ENCODE peak calls at places on chromosomes 16 and 17, in eight cellular contexts. O is NCI-H1694 treated with DMSO at 0.1 percent for 48 hours, J is foreskin fibroblast, I is mucosa of descending colon, Q is AG20443, A is dorsolateral prefrontal cortex, T is colonic mucosa, B is choroid plexus epithelial cell. G is an unnamed sample.

GRCh38 chr17:56809106-56809819 is 24.5 kb downstream of the C17orf67 start:
- DNase-seq in A (peak; percentile 19), Q (no peak), J (no peak), B (no peak), I (no peak), O (peak; percentile 91), T (no peak), G (no peak)

GRCh38 chr16:89096042-89096717 is 2.5 kb downstream of the ACSF3 start:
- DNase-seq in Q (no peak), I (no peak), T (no peak), A (no peak), O (no peak), J (no peak), B (no peak), G (no peak)

GRCh38 chr16:69315486-69316311 is 4.5 kb downstream of the VPS4A start:
- DNase-seq in B (no peak), Q (no peak), J (no peak), I (no peak), O (no peak), A (no peak), T (no peak), G (no peak)

GRCh38 chr16:5581963-5582362 is 484.4 kb upstream of the EEF2KMT start:
- DNase-seq in J (no peak), O (no peak), I (no peak), A (no peak), B (no peak), T (no peak), Q (no peak), G (no peak)

GRCh38 chr17:17681744-17682292 is 560 bp downstream of the RAI1 start:
- DNase-seq in T (peak; percentile 55), J (peak; percentile 68), I (peak; percentile 80), O (no peak), Q (no peak), B (no peak), A (no peak), G (no peak)

GRCh38 chr17:48261297-48261880 is 153.8 kb downstream of the SNX11 start:
- DNase-seq in B (peak; percentile 16), I (no peak), T (peak; percentile 65), O (no peak), Q (peak; percentile 19), A (no peak), J (peak; percentile 22), G (peak; percentile 7)

GRCh38 chr16:53220585-53220984 is 165.8 kb downstream of the CHD9 start:
- DNase-seq in B (peak; percentile 82), J (peak; percentile 45), O (no peak), Q (peak; percentile 22), A (no peak), T (no peak), I (no peak), G (peak; percentile 70)

GRCh38 chr16:89202422-89203215 is 2.3 kb upstream of the SLC22A31 start:
- DNase-seq in A (no peak), B (no peak), J (no peak), O (no peak), Q (no peak), T (no peak), I (peak; percentile 52), G (no peak)

GRCh38 chr17:50440172-50440837 is 14.3 kb downstream of the ACSF2 start:
- DNase-seq in O (no peak), T (peak; percentile 73), B (no peak), I (peak; percentile 78), Q (no peak), A (peak; percentile 84), J (no peak), G (no peak)

GRCh38 chr17:76014925-76015261 is 12.2 kb downstream of the EVPL start:
- DNase-seq in O (no peak), I (no peak), J (no peak), A (peak; percentile 28), Q (no peak), B (no peak), T (no peak), G (no peak)

GRCh38 chr17:28041844-28042656 is 427 bp upstream of the NLK start:
- DNase-seq in O (no peak), Q (no peak), A (no peak), T (no peak), B (no peak), J (peak; percentile 33), I (no peak), G (no peak)

GRCh38 chr17:55996826-55997225 is 156.4 kb upstream of the ANKFN1 start:
- DNase-seq in J (peak; percentile 1), T (no peak), O (no peak), B (no peak), I (no peak), A (no peak), Q (no peak), G (peak; percentile 17)

GRCh38 chr17:4998666-4999428 is 1.1 kb downstream of the KIF1C start:
- DNase-seq in I (peak; percentile 73), T (peak; percentile 80), B (no peak), J (peak; percentile 23), A (no peak), O (no peak), Q (no peak), G (no peak)

GRCh38 chr17:528253-528652 is 175.6 kb upstream of the RPH3AL start:
- DNase-seq in T (no peak), A (no peak), B (no peak), I (no peak), Q (no peak), J (no peak), O (no peak), G (no peak)

GRCh38 chr16:20329392-20330138 is 2.3 kb upstream of the GP2 start:
- DNase-seq in B (no peak), I (no peak), A (no peak), T (no peak), Q (no peak), O (no peak), J (no peak), G (no peak)

GRCh38 chr16:54080524-54081008 is 206.0 kb downstream of the IRX3 start:
- DNase-seq in B (peak; percentile 100), O (no peak), I (no peak), T (no peak), A (no peak), J (peak; percentile 89), Q (peak; percentile 23), G (peak; percentile 93)

GRCh38 chr16:52123842-52124241 is 423.1 kb downstream of the TOX3 start:
- DNase-seq in I (no peak), J (no peak), A (no peak), B (no peak), O (no peak), T (no peak), Q (no peak), G (no peak)

GRCh38 chr16:57742543-57742942 is 7.0 kb downstream of the KATNB1 start:
- DNase-seq in T (no peak), I (no peak), B (no peak), J (no peak), A (no peak), O (no peak), Q (no peak), G (no peak)